ENCODE peak calls at places on chromosome 4, in eight cellular contexts. T, S, C, H, Q, J, N and W are unnamed samples.

GRCh38 chr4:54333657-54334056 is 104.6 kb downstream of the PDGFRA start:
- DNase-seq in H (no peak), C (no peak), Q (no peak), T (no peak), N (no peak), S (no peak), J (no peak), W (no peak)

GRCh38 chr4:85762204-85762884 is 287.4 kb downstream of the ARHGAP24 start:
- DNase-seq in T (no peak), C (peak; percentile 36), H (no peak), S (peak; percentile 73), N (no peak), Q (no peak), J (no peak), W (no peak)

GRCh38 chr4:113908829-113909228 is 70.6 kb downstream of the ARSJ start:
- DNase-seq in N (no peak), C (no peak), S (no peak), T (no peak), H (no peak), Q (no peak), J (no peak), W (no peak)

GRCh38 chr4:127509155-127509554 is 123.6 kb upstream of the INTU start:
- DNase-seq in S (no peak), J (no peak), H (no peak), N (no peak), T (no peak), C (no peak), Q (no peak), W (no peak)

GRCh38 chr4:6147441-6147840 is 52.9 kb downstream of the JAKMIP1 start:
- DNase-seq in Q (no peak), N (no peak), J (no peak), T (no peak), C (no peak), H (no peak), S (no peak), W (no peak)

GRCh38 chr4:55398966-55399365 is 3.2 kb downstream of the TMEM165 start:
- DNase-seq in H (no peak), S (no peak), C (no peak), J (no peak), Q (no peak), T (peak; percentile 11), N (no peak), W (no peak)

GRCh38 chr4:23932935-23933334 is 43.1 kb upstream of the PPARGC1A start:
- DNase-seq in S (no peak), H (no peak), T (peak; percentile 23), Q (no peak), N (no peak), J (no peak), C (no peak), W (no peak)

GRCh38 chr4:19850909-19851308 is 400.8 kb upstream of the SLIT2 start:
- DNase-seq in H (no peak), S (no peak), Q (no peak), J (no peak), N (no peak), C (no peak), T (peak; percentile 94), W (no peak)

GRCh38 chr4:82493721-82494425 is 63.5 kb downstream of the ENOPH1 start:
- DNase-seq in T (no peak), J (no peak), C (no peak), S (no peak), H (no peak), N (no peak), Q (no peak), W (no peak)

GRCh38 chr4:127505203-127505602 is 127.6 kb upstream of the INTU start:
- DNase-seq in S (no peak), N (no peak), Q (no peak), J (no peak), T (peak; percentile 30), H (no peak), C (peak; percentile 61), W (peak; percentile 11)

GRCh38 chr4:25457053-25457715 is 80.1 kb downstream of the ANAPC4 start:
- DNase-seq in Q (no peak), J (no peak), S (no peak), N (no peak), H (no peak), C (no peak), T (peak; percentile 52), W (no peak)

GRCh38 chr4:14100349-14100748 is 472.8 kb upstream of the BOD1L1 start:
- DNase-seq in S (no peak), C (no peak), J (no peak), Q (no peak), N (no peak), T (no peak), H (no peak), W (no peak)

GRCh38 chr4:104826171-104826570 is 320.5 kb upstream of the TET2 start:
- DNase-seq in S (no peak), Q (no peak), N (no peak), J (no peak), H (no peak), T (peak; percentile 70), C (no peak), W (peak; percentile 10)

GRCh38 chr4:89829470-89830138 is 7.4 kb downstream of the SNCA start:
- DNase-seq in C (no peak), S (no peak), Q (peak; percentile 63), N (no peak), J (no peak), T (peak; percentile 80), H (no peak), W (no peak)

GRCh38 chr4:71231073-71231752 is 107.6 kb upstream of the SLC4A4 start:
- DNase-seq in H (peak; percentile 90), S (peak; percentile 92), C (peak; percentile 92), Q (peak; percentile 91), N (peak; percentile 86), J (peak; percentile 90), T (peak; percentile 58), W (peak; percentile 43)

GRCh38 chr4:155481150-155481549 is 104.4 kb upstream of the MAP9 start:
- DNase-seq in N (no peak), C (no peak), J (no peak), Q (no peak), H (no peak), S (no peak), T (no peak), W (no peak)

DNA sequence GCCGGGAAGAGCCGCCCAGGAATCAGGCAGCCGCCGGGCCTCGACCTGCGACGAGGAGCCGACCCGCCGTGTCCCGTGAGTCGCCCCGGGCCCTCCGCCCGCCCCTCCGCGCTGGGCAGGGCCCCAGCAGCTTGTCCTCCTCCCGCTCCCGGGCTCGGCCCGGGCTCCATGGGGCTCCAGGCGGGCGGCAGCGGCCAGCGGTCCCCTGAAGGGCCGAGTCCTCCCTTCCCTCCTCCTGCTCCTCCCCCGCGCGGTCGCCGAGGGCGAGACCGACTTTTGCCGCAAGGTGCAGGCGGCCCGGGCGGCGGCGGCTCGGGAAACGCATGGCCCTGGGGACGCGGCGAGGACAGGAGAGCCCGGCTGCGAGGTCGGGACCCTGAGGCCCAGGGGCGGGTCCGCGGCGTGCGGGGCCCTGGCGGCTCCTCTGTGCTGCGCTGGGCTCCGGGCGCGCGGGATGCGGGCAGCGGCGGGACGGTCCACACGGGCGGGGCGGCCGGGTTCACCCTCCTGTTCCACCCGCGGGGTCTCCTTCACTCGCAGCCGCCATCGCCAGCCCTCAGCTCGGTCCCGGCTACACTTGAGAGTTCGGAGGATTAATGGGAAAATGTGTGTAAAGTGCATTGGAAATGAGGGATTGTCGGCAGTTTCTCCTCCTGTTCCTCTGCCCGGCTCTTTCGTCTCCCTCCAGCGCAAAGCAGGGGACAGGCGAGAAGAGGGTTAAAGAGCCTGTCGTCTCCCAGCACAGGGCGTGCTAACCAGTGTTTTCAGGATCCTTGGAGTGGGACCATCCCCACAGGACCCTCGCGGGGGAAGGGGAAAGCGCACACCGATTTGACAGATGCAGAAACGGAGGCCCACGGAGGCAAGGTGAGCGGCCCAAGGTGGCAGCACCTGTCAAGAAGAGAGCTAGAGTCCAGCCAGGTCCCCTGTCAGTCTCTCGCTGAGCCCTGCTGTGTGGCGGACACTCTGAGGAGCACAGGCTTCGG is 16.6 kb upstream of the ZNF718 start:
- DNase-seq in N (no peak), T (no peak), C (no peak), H (peak; percentile 78), S (no peak), Q (peak; percentile 36), J (no peak), W (no peak)
- H3K4me3 ChIP-seq in N (peak overlapping the region; percentile 15), T (peak overlapping the region; percentile 11), C (peak overlapping the region; percentile 40), H (no peak overlapping the region), S (peak overlapping the region; percentile 48), Q (no peak overlapping the region), J (no peak overlapping the region), W (no peak overlapping the region)

DNA sequence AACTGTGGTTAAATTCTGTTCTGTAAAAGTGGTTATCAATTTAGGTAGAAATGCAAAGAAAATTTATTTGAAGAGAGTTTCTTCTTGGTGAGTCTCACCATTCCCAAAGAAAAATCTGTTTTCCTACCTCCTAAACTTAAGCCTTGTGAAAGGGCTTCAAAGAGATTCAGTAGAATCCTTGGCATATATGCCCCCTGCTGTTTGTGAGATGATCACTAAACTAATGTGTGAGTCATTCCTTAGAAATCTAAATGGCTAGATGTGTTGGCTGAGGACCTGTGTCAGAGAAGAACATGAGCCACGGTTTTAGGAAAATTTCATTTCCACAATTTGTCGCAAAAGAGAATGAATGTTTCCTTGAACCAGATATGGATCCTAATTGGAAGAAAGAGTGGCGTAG is 260.9 kb downstream of the SLC7A11 start:
- DNase-seq in J (no peak), S (no peak), C (no peak), N (no peak), H (no peak), T (peak; percentile 42), Q (no peak), W (no peak)
- TF ChIP-seq CTCF in J (no peak), S (no peak), C (no peak), N (no peak), H (no peak), T (no peak), Q (no peak), W (peak; percentile 27)

DNA sequence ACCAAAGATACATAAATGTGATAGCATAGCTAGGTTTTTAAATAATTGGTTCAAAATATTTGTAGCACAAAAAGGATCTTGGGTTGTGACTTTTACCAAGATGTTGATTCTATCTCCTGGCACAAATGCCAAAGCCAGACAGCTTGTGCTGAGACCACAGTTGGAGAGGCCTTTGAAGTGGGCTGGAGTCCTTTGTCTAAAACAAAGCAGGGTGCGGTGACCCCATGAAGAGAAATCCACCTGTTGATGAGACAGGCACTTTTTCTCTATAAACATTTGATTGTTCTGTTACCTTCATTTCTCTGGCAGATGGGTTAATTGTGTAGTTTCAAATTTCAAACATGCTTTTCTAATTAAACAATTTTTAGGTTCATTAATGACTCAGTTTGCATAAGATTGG is 56.7 kb downstream of the STOX2 start:
- DNase-seq in N (no peak), S (no peak), H (no peak), Q (no peak), C (no peak), J (no peak), T (no peak), W (no peak)
- H3K4me3 ChIP-seq in N (no peak overlapping the region), S (no peak overlapping the region), H (no peak overlapping the region), Q (no peak overlapping the region), C (no peak overlapping the region), J (no peak overlapping the region), T (no peak overlapping the region), W (no peak overlapping the region)

DNA sequence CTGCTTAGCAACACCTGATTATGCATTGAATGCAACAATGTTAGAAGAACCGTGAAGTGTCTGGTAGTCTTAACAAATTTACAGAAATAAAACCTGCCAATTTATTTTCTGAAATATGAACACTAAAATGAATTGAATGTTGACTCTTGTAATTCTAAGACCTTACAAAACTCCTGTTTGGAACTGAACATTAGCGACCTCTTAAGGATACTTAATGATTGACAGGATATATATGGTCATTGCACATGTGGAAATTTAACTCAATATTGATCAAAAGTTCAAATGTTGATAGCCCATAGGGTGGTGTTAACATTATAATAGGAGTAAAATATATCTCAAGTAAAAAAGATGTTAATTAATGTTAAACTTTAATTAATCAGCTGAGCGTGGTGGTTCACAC is 79.1 kb downstream of the TECRL start:
- DNase-seq in T (no peak), C (no peak), S (no peak), Q (no peak), J (no peak), N (no peak), H (no peak), W (no peak)
- TF ChIP-seq CTCF in T (no peak), C (no peak), S (no peak), Q (no peak), J (no peak), N (no peak), H (no peak), W (no peak)